ENCODE peak calls at places on chromosomes 3 and 15, in six cellular contexts. T is MM.1S; J is M059J; K is activated T-cell treated with anti-CD3 and anti-CD28 coated beads for 1 hour; Y is activated naive CD4-positive, alpha-beta T cell; W is DMS153. P is an unnamed sample.

GRCh38 chr3:165466856-165467255 is 270.7 kb upstream of the SLITRK3 start:
- DNase-seq in T (no peak), J (no peak), K (no peak), Y (no peak), W (no peak), P (no peak)

GRCh38 chr15:68313501-68314390 is 36.2 kb downstream of the FEM1B start:
- DNase-seq in T (no peak), J (no peak), K (no peak), Y (no peak), W (no peak), P (peak)

GRCh38 chr3:15429080-15429479 is 1.7 kb downstream of the EAF1 start:
- DNase-seq in T (no peak), J (no peak), K (no peak), Y (no peak), W (no peak), P (no peak)

GRCh38 chr15:88401269-88401971 is 65.8 kb downstream of the MRPL46 start:
- DNase-seq in T (no peak), J (no peak), K (no peak), Y (no peak), W (no peak), P (no peak)

GRCh38 chr15:78422571-78423340 is 15.3 kb upstream of the IREB2 start:
- DNase-seq in T (peak), J (peak), K (peak), Y (peak), W (peak), P (no peak)

GRCh38 chr15:74657846-74658245 is 38.0 kb downstream of the EDC3 start:
- DNase-seq in T (no peak), J (peak), K (no peak), Y (no peak), W (no peak), P (no peak)

GRCh38 chr15:97909291-97909891 is 51.1 kb upstream of the ARRDC4 start:
- DNase-seq in T (peak), J (peak), K (peak), Y (peak), W (no peak), P (peak)

GRCh38 chr3:149604125-149604851 is 53.5 kb downstream of the WWTR1 start:
- DNase-seq in T (no peak), J (no peak), K (no peak), Y (no peak), W (no peak), P (no peak)

GRCh38 chr3:55494976-55495375 is 7.9 kb upstream of the WNT5A start:
- DNase-seq in T (no peak), J (no peak), K (no peak), Y (no peak), W (no peak), P (no peak)

GRCh38 chr3:112629425-112629824 is 11.5 kb downstream of the CCDC80 start:
- DNase-seq in T (no peak), J (peak), K (no peak), Y (no peak), W (no peak), P (no peak)

P was measured in progenitor cell of endocrine pancreas.